ENCODE peak calls at places on chromosomes 2 and 18, in five cellular contexts. One of them, this sample, is unnamed.

GRCh38 chr2:150663143-150663542 is 175.7 kb upstream of the RND3 start:
- DNase-seq in activated T-cell treated with anti-CD3 and anti-CD28 coated beads for 1 hour: no peak
- DNase-seq in ovary: no peak
- DNase-seq in body of pancreas: no peak
- DNase-seq in prostate gland: no peak
- DNase-seq in this sample: no peak

GRCh38 chr18:30683836-30684235 is 358.7 kb downstream of the DSC3 start:
- DNase-seq in prostate gland: no peak
- DNase-seq in body of pancreas: no peak
- DNase-seq in activated T-cell treated with anti-CD3 and anti-CD28 coated beads for 1 hour: no peak
- DNase-seq in ovary: no peak
- DNase-seq in this sample: no peak

GRCh38 chr2:182744490-182744889 is 28.4 kb downstream of the DNAJC10 start:
- DNase-seq in ovary: no peak
- DNase-seq in body of pancreas: no peak
- DNase-seq in prostate gland: no peak
- DNase-seq in activated T-cell treated with anti-CD3 and anti-CD28 coated beads for 1 hour: no peak
- DNase-seq in this sample: no peak

GRCh38 chr18:58541137-58541788 is 87.6 kb downstream of the ALPK2 start:
- DNase-seq in ovary: no peak
- DNase-seq in activated T-cell treated with anti-CD3 and anti-CD28 coated beads for 1 hour: no peak
- DNase-seq in prostate gland: no peak
- DNase-seq in body of pancreas: no peak
- DNase-seq in this sample: no peak

GRCh38 chr2:226478121-226478809 is 321.4 kb downstream of the IRS1 start:
- DNase-seq in body of pancreas: peak
- DNase-seq in prostate gland: no peak
- DNase-seq in ovary: peak
- DNase-seq in activated T-cell treated with anti-CD3 and anti-CD28 coated beads for 1 hour: no peak
- DNase-seq in this sample: no peak

GRCh38 chr18:31243740-31244512 is 74.0 kb upstream of the DSG1 start:
- DNase-seq in activated T-cell treated with anti-CD3 and anti-CD28 coated beads for 1 hour: no peak
- DNase-seq in prostate gland: no peak
- DNase-seq in body of pancreas: no peak
- DNase-seq in ovary: no peak
- DNase-seq in this sample: no peak

GRCh38 chr18:62577748-62578147 is 54.9 kb downstream of the ZCCHC2 start:
- DNase-seq in ovary: no peak
- DNase-seq in prostate gland: no peak
- DNase-seq in activated T-cell treated with anti-CD3 and anti-CD28 coated beads for 1 hour: no peak
- DNase-seq in body of pancreas: no peak
- DNase-seq in this sample: no peak

GRCh38 chr2:95062716-95063400 is 37.4 kb downstream of the MAL start:
- DNase-seq in prostate gland: no peak
- DNase-seq in activated T-cell treated with anti-CD3 and anti-CD28 coated beads for 1 hour: no peak
- DNase-seq in body of pancreas: no peak
- DNase-seq in ovary: no peak
- DNase-seq in this sample: no peak

GRCh38 chr18:13388586-13389490 is 170.3 kb downstream of the LDLRAD4 start:
- DNase-seq in activated T-cell treated with anti-CD3 and anti-CD28 coated beads for 1 hour: no peak
- DNase-seq in body of pancreas: no peak
- DNase-seq in prostate gland: no peak
- DNase-seq in ovary: no peak
- DNase-seq in this sample: no peak

GRCh38 chr2:1894578-1894977 is 150.3 kb upstream of the PXDN start:
- DNase-seq in body of pancreas: no peak
- DNase-seq in activated T-cell treated with anti-CD3 and anti-CD28 coated beads for 1 hour: no peak
- DNase-seq in ovary: no peak
- DNase-seq in prostate gland: no peak
- DNase-seq in this sample: no peak

GRCh38 chr2:128170776-128171175 is 79.8 kb downstream of the UGGT1 start:
- DNase-seq in body of pancreas: no peak
- DNase-seq in prostate gland: no peak
- DNase-seq in activated T-cell treated with anti-CD3 and anti-CD28 coated beads for 1 hour: no peak
- DNase-seq in ovary: no peak
- DNase-seq in this sample: no peak

GRCh38 chr2:51969349-51969748 is 937.4 kb upstream of the NRXN1 start:
- DNase-seq in ovary: no peak
- DNase-seq in prostate gland: no peak
- DNase-seq in activated T-cell treated with anti-CD3 and anti-CD28 coated beads for 1 hour: no peak
- DNase-seq in body of pancreas: no peak
- DNase-seq in this sample: no peak

GRCh38 chr2:135164431-135164830 is 112.3 kb downstream of the RAB3GAP1 start:
- DNase-seq in activated T-cell treated with anti-CD3 and anti-CD28 coated beads for 1 hour: no peak
- DNase-seq in prostate gland: no peak
- DNase-seq in ovary: no peak
- DNase-seq in body of pancreas: no peak
- DNase-seq in this sample: no peak

GRCh38 chr2:138312061-138312460 is 189.5 kb upstream of the SPOPL start:
- DNase-seq in prostate gland: no peak
- DNase-seq in activated T-cell treated with anti-CD3 and anti-CD28 coated beads for 1 hour: no peak
- DNase-seq in ovary: no peak
- DNase-seq in body of pancreas: no peak
- DNase-seq in this sample: no peak

GRCh38 chr2:45874324-45874723 is 222.8 kb downstream of the PRKCE start:
- DNase-seq in prostate gland: peak
- DNase-seq in body of pancreas: peak
- DNase-seq in ovary: no peak
- DNase-seq in activated T-cell treated with anti-CD3 and anti-CD28 coated beads for 1 hour: no peak
- DNase-seq in this sample: peak

GRCh38 chr2:134232868-134233732 is 20.8 kb upstream of the MGAT5 start:
- DNase-seq in prostate gland: no peak
- DNase-seq in body of pancreas: no peak
- DNase-seq in activated T-cell treated with anti-CD3 and anti-CD28 coated beads for 1 hour: no peak
- DNase-seq in ovary: no peak
- DNase-seq in this sample: no peak

GRCh38 chr18:22813648-22814328 is 119.3 kb upstream of the RBBP8 start:
- DNase-seq in prostate gland: peak
- DNase-seq in ovary: no peak
- DNase-seq in body of pancreas: no peak
- DNase-seq in activated T-cell treated with anti-CD3 and anti-CD28 coated beads for 1 hour: no peak
- DNase-seq in this sample: no peak

GRCh38 chr2:55169359-55169758 is 62.7 kb downstream of the CLHC1 start:
- DNase-seq in body of pancreas: no peak
- DNase-seq in prostate gland: no peak
- DNase-seq in ovary: no peak
- DNase-seq in activated T-cell treated with anti-CD3 and anti-CD28 coated beads for 1 hour: no peak
- DNase-seq in this sample: no peak

GRCh38 chr2:47172156-47172921 is 17.2 kb upstream of the STPG4 start:
- DNase-seq in body of pancreas: no peak
- DNase-seq in prostate gland: no peak
- DNase-seq in ovary: no peak
- DNase-seq in activated T-cell treated with anti-CD3 and anti-CD28 coated beads for 1 hour: no peak
- DNase-seq in this sample: no peak

GRCh38 chr2:57937456-57937855 is 109.2 kb upstream of the VRK2 start:
- DNase-seq in body of pancreas: no peak
- DNase-seq in prostate gland: no peak
- DNase-seq in activated T-cell treated with anti-CD3 and anti-CD28 coated beads for 1 hour: no peak
- DNase-seq in ovary: no peak
- DNase-seq in this sample: no peak

GRCh38 chr2:80153768-80154167 is 150.8 kb downstream of the LRRTM1 start:
- DNase-seq in body of pancreas: no peak
- DNase-seq in prostate gland: no peak
- DNase-seq in activated T-cell treated with anti-CD3 and anti-CD28 coated beads for 1 hour: no peak
- DNase-seq in ovary: no peak
- DNase-seq in this sample: no peak

GRCh38 chr2:128139624-128140023 is 48.6 kb downstream of the UGGT1 start:
- DNase-seq in activated T-cell treated with anti-CD3 and anti-CD28 coated beads for 1 hour: no peak
- DNase-seq in ovary: no peak
- DNase-seq in body of pancreas: no peak
- DNase-seq in prostate gland: no peak
- DNase-seq in this sample: no peak

GRCh38 chr18:26925313-26925712 is 59.8 kb upstream of the AQP4 start:
- DNase-seq in body of pancreas: no peak
- DNase-seq in prostate gland: no peak
- DNase-seq in activated T-cell treated with anti-CD3 and anti-CD28 coated beads for 1 hour: no peak
- DNase-seq in ovary: no peak
- DNase-seq in this sample: no peak

GRCh38 chr2:138724296-138724695 is 55.9 kb downstream of the NXPH2 start:
- DNase-seq in ovary: no peak
- DNase-seq in body of pancreas: no peak
- DNase-seq in activated T-cell treated with anti-CD3 and anti-CD28 coated beads for 1 hour: no peak
- DNase-seq in prostate gland: no peak
- DNase-seq in this sample: no peak